ENCODE peak calls at places on chromosomes 11 and 22, in four cellular contexts. T is MM.1S, W is fibroblast of the aortic adventitia, U is mesothelial cell of epicardium. F is an unnamed sample.

GRCh38 chr11:87324817-87325489 is 287.2 kb downstream of the TMEM135 start:
- DNase-seq in T (no peak), W (no peak), U (no peak), F (no peak)

GRCh38 chr11:44246726-44247125 is 63.2 kb downstream of the ALX4 start:
- DNase-seq in T (no peak), W (peak), U (no peak), F (peak)

GRCh38 chr11:78940500-78941225 is 366.0 kb upstream of the NARS2 start:
- DNase-seq in T (no peak), W (no peak), U (no peak), F (no peak)

GRCh38 chr11:115656684-115657083 is 152.5 kb upstream of the CADM1 start:
- DNase-seq in T (no peak), W (no peak), U (no peak), F (no peak)

GRCh38 chr11:103959279-103959930 is 77.0 kb upstream of the DDI1 start:
- DNase-seq in T (peak), W (peak), U (no peak), F (no peak)

GRCh38 chr22:22248878-22249277 is 4.3 kb downstream of the VPREB1 start:
- DNase-seq in T (peak), W (no peak), U (no peak), F (no peak)

GRCh38 chr11:100640646-100641045 is 46.4 kb upstream of the ARHGAP42 start:
- DNase-seq in T (no peak), W (no peak), U (no peak), F (no peak)

GRCh38 chr11:119338318-119338890 is 2.3 kb downstream of the C1QTNF5 start:
- DNase-seq in T (peak), W (peak), U (peak), F (peak)

GRCh38 chr22:19875061-19875530 is 20.4 kb upstream of the GNB1L start:
- DNase-seq in T (no peak), W (no peak), U (peak), F (no peak)

GRCh38 chr11:115439385-115439784 is 64.8 kb downstream of the CADM1 start:
- DNase-seq in T (no peak), W (no peak), U (no peak), F (no peak)

GRCh38 chr11:69645801-69646492 is 5.0 kb downstream of the CCND1 start:
- DNase-seq in T (no peak), W (no peak), U (no peak), F (no peak)

GRCh38 chr11:9561279-9561982 is 12.0 kb upstream of the WEE1 start:
- DNase-seq in T (no peak), W (no peak), U (no peak), F (no peak)

GRCh38 chr11:122293298-122294023 is 177.4 kb upstream of the BLID start:
- DNase-seq in T (no peak), W (peak), U (no peak), F (no peak)

GRCh38 chr11:15347969-15348734 is 233.4 kb downstream of the INSC start:
- DNase-seq in T (peak), W (no peak), U (no peak), F (no peak)

GRCh38 chr11:4495487-4495886 is 13.0 kb downstream of the OR52K1 start:
- DNase-seq in T (no peak), W (peak), U (no peak), F (no peak)

GRCh38 chr22:17171313-17172171 is 12.5 kb upstream of the HDHD5 start:
- DNase-seq in T (peak), W (peak), U (peak), F (peak)

GRCh38 chr22:37951305-37951704 is 2.1 kb downstream of the C22orf23 start:
- DNase-seq in T (no peak), W (no peak), U (no peak), F (no peak)

GRCh38 chr11:111361874-111362273 is 17.2 kb downstream of the POU2AF1 start:
- DNase-seq in T (peak), W (no peak), U (no peak), F (no peak)

GRCh38 chr22:21994881-21995444 is 12.4 kb upstream of the TOP3B start:
- DNase-seq in T (no peak), W (no peak), U (no peak), F (no peak)

GRCh38 chr22:34324763-34325162 is 404.5 kb upstream of the LARGE1 start:
- DNase-seq in T (no peak), W (no peak), U (no peak), F (peak)

DNA sequence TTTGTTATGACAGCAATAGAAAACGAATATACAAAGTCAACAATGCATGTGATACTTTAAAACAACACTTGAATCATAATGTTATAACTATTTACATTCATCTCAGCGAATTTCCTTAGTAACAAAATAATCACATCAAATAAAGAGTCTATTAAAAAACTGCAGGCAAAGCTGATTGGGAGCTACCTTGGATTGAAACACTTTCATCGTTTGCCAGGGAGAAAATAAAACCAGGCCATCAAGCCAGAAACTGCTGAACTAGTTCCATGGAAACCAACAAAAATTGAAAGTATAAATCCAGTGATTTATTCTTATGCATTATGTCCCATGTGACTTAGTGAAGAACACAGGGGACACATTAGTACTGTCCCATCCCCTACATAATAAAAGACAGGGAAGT is 21.8 kb downstream of the SLC35F2 start:
- DNase-seq in T (no peak), W (no peak), U (no peak), F (no peak)
- TF ChIP-seq CTCF in T (no peak), W (no peak), U (no peak), F (no peak)

GRCh38 chr11:65890324-65891179 is at the start of gene CCDC85B:
- DNase-seq in T (peak), W (peak), U (peak), F (peak)
- TF ChIP-seq CTCF in T (peak), W (no peak), U (peak), F (peak)

GRCh38 chr11:777288-778255 is at the start of gene GATD1:
- DNase-seq in T (peak), W (peak), U (peak), F (peak)
- TF ChIP-seq CTCF in T (no peak), W (no peak), U (no peak), F (no peak)

GRCh38 chr22:44074286-44074984 is 50.3 kb downstream of the PARVB start:
- DNase-seq in T (no peak), W (no peak), U (no peak), F (no peak)
- TF ChIP-seq CTCF in T (no peak), W (no peak), U (no peak), F (no peak)